ENCODE peak calls at places on chromosome 13, in five cellular contexts. One of them, this sample, is unnamed.
A peak's percentile ranks its signal among the peaks of the same experiment; 100 is the strongest.

GRCh38 chr13:63435668-63436275 is 2020.1 kb upstream of the PCDH20 start:
- DNase-seq in cardiac fibroblast: peak; percentile 96
- DNase-seq in colonic mucosa: no peak
- DNase-seq in GM13976: no peak
- DNase-seq in upper lobe of left lung: no peak
- DNase-seq in this sample: peak; percentile 68

GRCh38 chr13:107124129-107124718 is 556.3 kb upstream of the ARGLU1 start:
- DNase-seq in cardiac fibroblast: peak; percentile 10
- DNase-seq in colonic mucosa: no peak
- DNase-seq in GM13976: no peak
- DNase-seq in upper lobe of left lung: no peak
- DNase-seq in this sample: peak; percentile 45

GRCh38 chr13:80100636-80101035 is 240.3 kb downstream of the SPRY2 start:
- DNase-seq in cardiac fibroblast: peak; percentile 49
- DNase-seq in colonic mucosa: no peak
- DNase-seq in GM13976: no peak
- DNase-seq in upper lobe of left lung: no peak
- DNase-seq in this sample: no peak

GRCh38 chr13:25300861-25301346 is 521 bp upstream of the NUP58 start:
- DNase-seq in cardiac fibroblast: no peak
- DNase-seq in colonic mucosa: peak; percentile 31
- DNase-seq in GM13976: no peak
- DNase-seq in upper lobe of left lung: peak; percentile 85
- DNase-seq in this sample: no peak

GRCh38 chr13:51243832-51244231 is 21.6 kb downstream of the FAM124A start:
- DNase-seq in cardiac fibroblast: no peak
- DNase-seq in colonic mucosa: no peak
- DNase-seq in GM13976: no peak
- DNase-seq in upper lobe of left lung: no peak
- DNase-seq in this sample: no peak

GRCh38 chr13:39616087-39616694 is 13.2 kb upstream of the LHFPL6 start:
- DNase-seq in cardiac fibroblast: peak; percentile 84
- DNase-seq in colonic mucosa: peak; percentile 49
- DNase-seq in GM13976: peak; percentile 70
- DNase-seq in upper lobe of left lung: no peak
- DNase-seq in this sample: peak; percentile 72

GRCh38 chr13:108917581-108917980 is 288.2 kb downstream of the MYO16 start:
- DNase-seq in cardiac fibroblast: peak; percentile 66
- DNase-seq in colonic mucosa: no peak
- DNase-seq in GM13976: no peak
- DNase-seq in upper lobe of left lung: no peak
- DNase-seq in this sample: no peak

GRCh38 chr13:22517544-22517943 is 663.2 kb upstream of the SGCG start:
- DNase-seq in cardiac fibroblast: no peak
- DNase-seq in colonic mucosa: no peak
- DNase-seq in GM13976: no peak
- DNase-seq in upper lobe of left lung: no peak
- DNase-seq in this sample: no peak

GRCh38 chr13:100392709-100393630 is 195.6 kb downstream of the GGACT start:
- DNase-seq in cardiac fibroblast: peak; percentile 99
- DNase-seq in colonic mucosa: peak; percentile 84
- DNase-seq in GM13976: peak; percentile 28
- DNase-seq in upper lobe of left lung: no peak
- DNase-seq in this sample: peak; percentile 99

GRCh38 chr13:42895781-42896180 is 96.3 kb downstream of the EPSTI1 start:
- DNase-seq in cardiac fibroblast: peak; percentile 30
- DNase-seq in colonic mucosa: no peak
- DNase-seq in GM13976: no peak
- DNase-seq in upper lobe of left lung: no peak
- DNase-seq in this sample: no peak

GRCh38 chr13:78758549-78758948 is 99.6 kb upstream of the OBI1 start:
- DNase-seq in cardiac fibroblast: no peak
- DNase-seq in colonic mucosa: no peak
- DNase-seq in GM13976: no peak
- DNase-seq in upper lobe of left lung: no peak
- DNase-seq in this sample: no peak

GRCh38 chr13:78762825-78763224 is 103.9 kb upstream of the OBI1 start:
- DNase-seq in cardiac fibroblast: no peak
- DNase-seq in colonic mucosa: no peak
- DNase-seq in GM13976: no peak
- DNase-seq in upper lobe of left lung: no peak
- DNase-seq in this sample: no peak

GRCh38 chr13:78764665-78765064 is 105.7 kb upstream of the OBI1 start:
- DNase-seq in cardiac fibroblast: no peak
- DNase-seq in colonic mucosa: no peak
- DNase-seq in GM13976: no peak
- DNase-seq in upper lobe of left lung: no peak
- DNase-seq in this sample: no peak

GRCh38 chr13:78759704-78760103 is 100.7 kb upstream of the OBI1 start:
- DNase-seq in cardiac fibroblast: no peak
- DNase-seq in colonic mucosa: no peak
- DNase-seq in GM13976: peak; percentile 4
- DNase-seq in upper lobe of left lung: no peak
- DNase-seq in this sample: no peak
- TF ChIP-seq CTCF in cardiac fibroblast: no peak
- TF ChIP-seq CTCF in colonic mucosa: no peak
- TF ChIP-seq CTCF in GM13976: no peak
- TF ChIP-seq CTCF in upper lobe of left lung: no peak
- TF ChIP-seq CTCF in this sample: no peak

GRCh38 chr13:74794147-74794546 is 659.9 kb upstream of the KLF12 start:
- DNase-seq in cardiac fibroblast: no peak
- DNase-seq in colonic mucosa: no peak
- DNase-seq in GM13976: no peak
- DNase-seq in upper lobe of left lung: no peak
- DNase-seq in this sample: no peak

GRCh38 chr13:74795526-74795925 is 661.3 kb upstream of the KLF12 start:
- DNase-seq in cardiac fibroblast: no peak
- DNase-seq in colonic mucosa: no peak
- DNase-seq in GM13976: no peak
- DNase-seq in upper lobe of left lung: no peak
- DNase-seq in this sample: no peak

GRCh38 chr13:74794582-74794981 is 660.4 kb upstream of the KLF12 start:
- DNase-seq in cardiac fibroblast: no peak
- DNase-seq in colonic mucosa: no peak
- DNase-seq in GM13976: no peak
- DNase-seq in upper lobe of left lung: no peak
- DNase-seq in this sample: no peak

GRCh38 chr13:74796126-74796643 is 662.0 kb upstream of the KLF12 start:
- DNase-seq in cardiac fibroblast: no peak
- DNase-seq in colonic mucosa: no peak
- DNase-seq in GM13976: no peak
- DNase-seq in upper lobe of left lung: no peak
- DNase-seq in this sample: no peak
- TF ChIP-seq CTCF in cardiac fibroblast: no peak
- TF ChIP-seq CTCF in colonic mucosa: no peak
- TF ChIP-seq CTCF in GM13976: no peak
- TF ChIP-seq CTCF in upper lobe of left lung: no peak
- TF ChIP-seq CTCF in this sample: no peak

GRCh38 chr13:23570099-23570926 is at the start of gene TNFRSF19:
- DNase-seq in cardiac fibroblast: peak; percentile 77
- DNase-seq in colonic mucosa: no peak
- DNase-seq in GM13976: no peak
- DNase-seq in upper lobe of left lung: no peak
- DNase-seq in this sample: no peak
- TF ChIP-seq CTCF in cardiac fibroblast: no peak
- TF ChIP-seq CTCF in colonic mucosa: no peak
- TF ChIP-seq CTCF in GM13976: no peak
- TF ChIP-seq CTCF in upper lobe of left lung: no peak
- TF ChIP-seq CTCF in this sample: no peak

DNA sequence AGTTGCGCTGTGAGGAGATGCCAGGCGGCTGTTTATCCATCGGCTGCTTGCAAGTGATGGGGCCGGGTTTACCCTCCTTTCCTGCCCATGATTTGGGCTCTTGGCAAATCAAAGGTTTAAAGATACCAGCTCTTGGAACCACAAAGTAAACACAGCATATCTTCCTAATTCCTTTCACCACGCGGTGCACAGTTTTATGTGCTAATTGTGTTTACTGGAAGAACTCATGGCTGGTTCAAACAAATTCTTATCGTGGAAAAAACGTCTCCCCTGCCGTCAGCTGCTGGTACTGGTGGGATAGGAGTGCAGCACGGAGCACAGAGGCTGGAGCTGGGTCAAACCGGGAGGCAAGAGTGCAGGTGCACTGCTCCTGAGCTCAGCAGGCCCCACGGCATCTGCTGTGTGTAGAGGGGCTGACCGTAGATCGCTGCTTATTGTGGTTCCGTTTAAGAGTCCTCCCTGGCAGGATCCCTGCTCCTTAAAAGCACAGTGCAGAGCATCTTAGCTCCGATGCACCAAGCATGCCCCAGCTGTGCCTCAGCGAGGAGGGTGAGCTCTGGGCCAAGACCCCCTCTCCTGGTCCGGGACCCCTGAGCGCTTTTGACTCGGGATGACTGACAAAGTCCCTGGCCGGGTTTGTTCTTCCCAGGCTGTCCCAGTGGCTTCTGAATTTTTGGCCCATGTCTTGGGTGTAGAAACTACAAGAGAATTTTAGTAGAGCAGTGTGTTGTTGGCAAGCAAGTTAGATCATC is 51.3 kb upstream of the GAS6 start:
- DNase-seq in cardiac fibroblast: no peak
- DNase-seq in colonic mucosa: peak; percentile 8
- DNase-seq in GM13976: no peak
- DNase-seq in upper lobe of left lung: no peak
- DNase-seq in this sample: no peak
- TF ChIP-seq CTCF in cardiac fibroblast: no peak
- TF ChIP-seq CTCF in colonic mucosa: no peak
- TF ChIP-seq CTCF in GM13976: no peak
- TF ChIP-seq CTCF in upper lobe of left lung: no peak
- TF ChIP-seq CTCF in this sample: no peak

GRCh38 chr13:65990684-65991083 is 1239.5 kb downstream of the PCDH9 start:
- DNase-seq in cardiac fibroblast: no peak
- DNase-seq in colonic mucosa: no peak
- DNase-seq in GM13976: no peak
- DNase-seq in upper lobe of left lung: no peak
- DNase-seq in this sample: no peak

DNA sequence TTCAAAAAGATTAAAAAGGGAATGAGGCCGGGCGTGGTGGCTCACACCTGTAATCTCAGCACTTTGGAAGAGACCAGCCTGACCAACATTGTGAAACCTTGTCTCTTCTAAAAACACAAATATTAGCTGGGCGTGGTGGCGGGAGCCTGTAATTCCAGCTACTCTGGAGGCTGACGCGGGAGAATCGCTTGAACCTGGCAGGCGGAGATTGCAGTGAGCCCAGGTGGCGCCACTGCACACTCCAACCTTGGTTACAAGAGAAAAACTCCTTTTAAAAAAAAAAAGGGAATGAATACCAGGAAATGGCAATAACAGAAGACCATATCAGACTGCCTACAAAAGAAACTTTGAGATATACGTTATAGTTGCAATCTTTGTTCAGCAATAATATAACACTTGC is 1244.5 kb downstream of the PCDH9 start:
- DNase-seq in cardiac fibroblast: no peak
- DNase-seq in colonic mucosa: peak; percentile 26
- DNase-seq in GM13976: no peak
- DNase-seq in upper lobe of left lung: peak; percentile 2
- DNase-seq in this sample: no peak
- TF ChIP-seq CTCF in cardiac fibroblast: no peak
- TF ChIP-seq CTCF in colonic mucosa: no peak
- TF ChIP-seq CTCF in GM13976: no peak
- TF ChIP-seq CTCF in upper lobe of left lung: no peak
- TF ChIP-seq CTCF in this sample: no peak

DNA sequence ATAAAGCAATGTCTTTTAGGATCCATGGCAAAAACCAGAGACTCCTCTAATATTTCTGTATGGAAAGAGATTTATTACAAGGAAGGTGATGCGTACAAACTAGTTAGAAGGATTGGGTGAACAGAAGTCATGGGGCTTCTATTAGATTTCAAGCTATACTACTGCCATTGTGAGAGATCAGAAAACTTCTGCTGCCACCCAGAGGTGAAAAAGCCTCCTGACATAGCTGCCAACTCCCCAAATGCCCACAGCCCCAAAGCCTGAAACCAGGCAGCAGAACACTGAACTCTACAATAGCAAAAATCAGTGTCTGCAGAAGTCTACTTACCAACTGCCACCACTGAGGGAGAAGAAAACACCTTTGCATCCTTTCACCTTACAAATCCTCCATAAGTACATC is 379.0 kb upstream of the MIR17HG start:
- DNase-seq in cardiac fibroblast: peak; percentile 21
- DNase-seq in colonic mucosa: no peak
- DNase-seq in GM13976: no peak
- DNase-seq in upper lobe of left lung: no peak
- DNase-seq in this sample: peak; percentile 46
- TF ChIP-seq CTCF in cardiac fibroblast: no peak
- TF ChIP-seq CTCF in colonic mucosa: no peak
- TF ChIP-seq CTCF in GM13976: no peak
- TF ChIP-seq CTCF in upper lobe of left lung: no peak
- TF ChIP-seq CTCF in this sample: peak; percentile 40

GRCh38 chr13:102724923-102725322 is 30.1 kb upstream of the METTL21C start:
- DNase-seq in cardiac fibroblast: peak; percentile 75
- DNase-seq in colonic mucosa: no peak
- DNase-seq in GM13976: no peak
- DNase-seq in upper lobe of left lung: no peak
- DNase-seq in this sample: peak; percentile 92

GRCh38 chr13:102729560-102730275 is 34.9 kb upstream of the METTL21C start:
- DNase-seq in cardiac fibroblast: peak; percentile 87
- DNase-seq in colonic mucosa: no peak
- DNase-seq in GM13976: no peak
- DNase-seq in upper lobe of left lung: no peak
- DNase-seq in this sample: peak; percentile 88

GRCh38 chr13:102721800-102722231 is 27.0 kb upstream of the METTL21C start:
- DNase-seq in cardiac fibroblast: peak; percentile 78
- DNase-seq in colonic mucosa: no peak
- DNase-seq in GM13976: no peak
- DNase-seq in upper lobe of left lung: no peak
- DNase-seq in this sample: peak; percentile 28

DNA sequence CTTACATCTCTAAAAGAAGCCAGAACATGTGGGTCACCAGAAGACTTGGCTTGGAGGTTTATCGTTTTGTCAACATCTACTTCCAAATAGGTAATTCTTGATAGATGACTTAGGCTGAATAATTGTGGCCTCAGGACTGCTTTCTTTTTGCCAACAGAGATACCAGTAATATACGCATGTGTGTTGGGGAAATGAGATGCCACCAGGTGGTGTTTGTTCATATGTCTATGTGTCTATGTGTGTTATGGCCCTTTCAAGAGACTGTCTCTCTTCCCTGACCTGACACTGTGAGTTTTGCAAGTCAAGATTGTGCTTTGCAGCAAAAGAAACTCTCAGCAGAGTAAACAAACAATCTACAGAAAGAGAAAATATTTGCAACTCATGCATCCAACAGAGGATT is 31.6 kb upstream of the METTL21C start:
- DNase-seq in cardiac fibroblast: no peak
- DNase-seq in colonic mucosa: no peak
- DNase-seq in GM13976: no peak
- DNase-seq in upper lobe of left lung: no peak
- DNase-seq in this sample: peak; percentile 44
- TF ChIP-seq CTCF in cardiac fibroblast: no peak
- TF ChIP-seq CTCF in colonic mucosa: no peak
- TF ChIP-seq CTCF in GM13976: peak; percentile 1
- TF ChIP-seq CTCF in upper lobe of left lung: no peak
- TF ChIP-seq CTCF in this sample: no peak

This sample was measured in MCF 10A.